ENCODE peak calls at places on chromosomes 12 and 14, in eight cellular contexts. A is Peyer's patch, U is astrocyte of the cerebellum, P is pancreas, H is PC-9, L is choroid plexus epithelial cell, V is sigmoid colon, O is stomach. I is an unnamed sample.

GRCh38 chr14:41875113-41875512 is 268.4 kb downstream of the LRFN5 start:
- DNase-seq in A (no peak), U (no peak), P (no peak), H (no peak), L (no peak), V (no peak), O (no peak), I (no peak)

GRCh38 chr12:66132408-66132807 is 1.9 kb upstream of the LLPH start:
- DNase-seq in A (no peak), U (peak; percentile 18), P (no peak), H (peak; percentile 51), L (peak; percentile 95), V (no peak), O (no peak), I (peak; percentile 28)

GRCh38 chr12:102334765-102335164 is 137.1 kb upstream of the PMCH start:
- DNase-seq in A (no peak), U (no peak), P (no peak), H (no peak), L (no peak), V (no peak), O (no peak), I (no peak)

GRCh38 chr14:59328410-59328809 is 136.8 kb downstream of the GPR135 start:
- DNase-seq in A (no peak), U (no peak), P (no peak), H (peak; percentile 48), L (no peak), V (no peak), O (no peak), I (no peak)

GRCh38 chr12:29782285-29782820 is 1.4 kb downstream of the TMTC1 start:
- DNase-seq in A (no peak), U (peak; percentile 48), P (no peak), H (peak; percentile 75), L (peak; percentile 85), V (no peak), O (no peak), I (peak; percentile 37)

GRCh38 chr14:101120636-101121398 is 217.3 kb upstream of the RTL1 start:
- DNase-seq in A (peak; percentile 65), U (peak; percentile 13), P (peak; percentile 51), H (no peak), L (peak; percentile 37), V (peak; percentile 68), O (peak; percentile 26), I (no peak)

GRCh38 chr12:29733060-29733459 is 50.7 kb downstream of the TMTC1 start:
- DNase-seq in A (no peak), U (no peak), P (no peak), H (no peak), L (no peak), V (no peak), O (no peak), I (no peak)

GRCh38 chr12:12909995-12910391 is 18.6 kb downstream of the GPRC5A start:
- DNase-seq in A (peak; percentile 46), U (no peak), P (no peak), H (peak; percentile 35), L (peak; percentile 72), V (no peak), O (no peak), I (no peak)

GRCh38 chr12:29066061-29066588 is 83.0 kb upstream of the FAR2 start:
- DNase-seq in A (no peak), U (peak; percentile 55), P (no peak), H (no peak), L (peak; percentile 76), V (peak; percentile 70), O (no peak), I (no peak)

GRCh38 chr12:37547611-37548010 is 769.0 kb upstream of the ALG10B start:
- DNase-seq in A (no peak), U (no peak), P (no peak), H (no peak), L (no peak), V (no peak), O (no peak), I (no peak)

GRCh38 chr12:28578833-28579252 is 388.6 kb downstream of the CCDC91 start:
- DNase-seq in A (no peak), U (no peak), P (no peak), H (no peak), L (peak; percentile 68), V (no peak), O (no peak), I (no peak)

GRCh38 chr14:69373104-69373503 is 25.0 kb downstream of the ERH start:
- DNase-seq in A (no peak), U (no peak), P (no peak), H (no peak), L (no peak), V (no peak), O (no peak), I (no peak)

GRCh38 chr12:114443607-114444421 is 37.9 kb upstream of the TBX5 start:
- DNase-seq in A (no peak), U (no peak), P (no peak), H (no peak), L (no peak), V (no peak), O (no peak), I (no peak)

GRCh38 chr14:73209943-73210342 is 27.4 kb upstream of the PAPLN start:
- DNase-seq in A (no peak), U (peak; percentile 36), P (no peak), H (no peak), L (peak; percentile 84), V (no peak), O (no peak), I (no peak)

GRCh38 chr12:106907411-106907810 is 48.3 kb upstream of the TMEM263 start:
- DNase-seq in A (no peak), U (no peak), P (no peak), H (no peak), L (no peak), V (no peak), O (no peak), I (no peak)

GRCh38 chr12:103729499-103729898 is 111.5 kb downstream of the NT5DC3 start:
- DNase-seq in A (no peak), U (no peak), P (no peak), H (no peak), L (no peak), V (no peak), O (no peak), I (no peak)

GRCh38 chr12:103734847-103735246 is 106.2 kb downstream of the NT5DC3 start:
- DNase-seq in A (no peak), U (no peak), P (no peak), H (no peak), L (no peak), V (no peak), O (no peak), I (no peak)

GRCh38 chr12:103728323-103728722 is 112.7 kb downstream of the NT5DC3 start:
- DNase-seq in A (no peak), U (no peak), P (no peak), H (no peak), L (peak; percentile 40), V (no peak), O (no peak), I (peak; percentile 35)

GRCh38 chr12:103735291-103735690 is 105.7 kb downstream of the NT5DC3 start:
- DNase-seq in A (no peak), U (no peak), P (no peak), H (no peak), L (no peak), V (no peak), O (no peak), I (no peak)

DNA sequence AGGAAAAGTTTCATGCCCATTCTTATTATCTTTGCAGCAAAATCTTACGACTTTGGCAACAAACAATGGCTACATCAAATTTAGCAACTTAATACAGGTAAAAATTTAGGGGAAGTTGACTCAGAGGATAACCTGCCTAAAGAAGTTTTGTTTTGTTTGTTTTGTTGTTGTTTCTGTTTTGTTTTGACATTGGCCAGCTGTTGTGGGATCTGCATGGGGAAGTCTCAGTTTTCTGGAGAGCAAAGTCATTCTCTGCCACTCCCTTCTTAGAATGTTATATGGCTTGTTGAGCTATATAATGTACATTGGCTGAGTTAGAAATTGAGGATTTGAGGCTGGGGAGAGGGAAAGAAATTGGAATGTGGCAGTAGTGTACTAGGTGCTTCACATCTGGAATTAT is 109.5 kb downstream of the NT5DC3 start:
- DNase-seq in A (no peak), U (no peak), P (no peak), H (no peak), L (no peak), V (no peak), O (no peak), I (no peak)
- TF ChIP-seq CTCF in A (no peak), U (no peak), P (no peak), H (no peak), L (no peak), V (no peak), O (no peak), I (no peak)

GRCh38 chr12:92206596-92206995 is 61.0 kb upstream of the BTG1 start:
- DNase-seq in A (no peak), U (no peak), P (no peak), H (no peak), L (no peak), V (no peak), O (no peak), I (no peak)
- H3K4me3 ChIP-seq in A (no peak overlapping the region), U (no peak overlapping the region), P (no peak overlapping the region), H (no peak overlapping the region), L (no peak overlapping the region), V (no peak overlapping the region), O (no peak overlapping the region), I (no peak overlapping the region)

DNA sequence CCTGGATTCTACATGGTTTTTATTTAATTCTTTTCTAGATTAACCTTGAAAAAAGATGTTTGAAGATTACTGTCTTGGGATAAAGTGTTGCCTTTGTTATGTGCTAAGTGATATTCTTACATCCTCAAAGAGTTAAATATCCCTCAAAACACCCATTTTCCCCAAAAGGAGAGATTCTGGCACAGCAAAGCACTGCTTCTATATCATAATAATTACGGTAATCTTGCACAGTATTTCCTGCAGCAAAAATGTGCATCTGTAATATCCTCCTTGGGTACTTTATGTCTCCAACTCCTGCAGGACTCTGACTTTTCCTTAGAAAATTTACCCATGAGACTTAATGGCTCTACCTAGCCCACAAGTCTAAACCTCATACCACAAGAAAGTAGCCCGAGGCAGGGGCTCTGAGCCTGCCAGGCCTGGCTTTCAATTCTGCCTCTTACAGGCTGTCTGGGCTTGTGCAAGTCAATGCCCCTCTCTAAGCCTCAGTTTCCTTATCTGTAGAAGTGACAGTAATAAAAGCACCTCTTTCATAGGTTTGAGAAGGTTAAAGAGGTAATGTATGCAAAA is 45.8 kb downstream of the SVOP start:
- DNase-seq in A (no peak), U (no peak), P (no peak), H (no peak), L (peak; percentile 33), V (no peak), O (no peak), I (no peak)
- TF ChIP-seq CTCF in A (no peak), U (no peak), P (no peak), H (no peak), L (no peak), V (no peak), O (no peak), I (no peak)

DNA sequence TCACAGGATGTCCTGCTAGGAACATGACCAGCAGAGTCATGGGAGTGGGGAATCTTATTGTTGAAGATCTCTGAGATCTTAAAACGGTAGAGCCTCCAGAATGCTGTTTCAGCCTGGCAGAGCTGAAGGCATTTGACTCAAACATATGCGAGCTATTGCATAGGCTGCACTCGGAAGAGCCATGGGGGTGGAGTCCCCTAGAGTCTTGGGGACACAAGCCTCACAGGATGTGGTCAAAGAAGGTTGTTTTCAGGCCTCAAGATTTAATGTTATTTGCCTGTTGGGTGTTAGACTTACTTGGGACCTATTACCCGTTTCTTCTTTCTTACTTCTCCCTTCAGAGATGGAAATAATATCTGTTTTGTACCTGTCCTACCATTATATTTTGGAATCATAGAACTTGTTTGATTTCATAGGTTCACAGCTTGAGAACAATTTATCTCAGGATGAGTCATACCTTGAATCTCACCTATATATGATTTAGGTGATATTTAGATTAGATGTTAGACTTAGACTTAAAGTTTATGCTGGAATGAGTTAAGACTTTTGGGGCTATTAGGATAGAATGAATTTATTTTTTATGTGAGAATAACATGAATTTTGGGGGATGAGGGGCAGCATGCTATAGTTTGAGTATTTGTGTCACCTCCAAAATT is 172.2 kb upstream of the ATP2B1 start:
- DNase-seq in A (peak; percentile 82), U (no peak), P (no peak), H (no peak), L (no peak), V (no peak), O (no peak), I (no peak)
- H3K4me3 ChIP-seq in A (no peak overlapping the region), U (no peak overlapping the region), P (no peak overlapping the region), H (no peak overlapping the region), L (no peak overlapping the region), V (no peak overlapping the region), O (no peak overlapping the region), I (no peak overlapping the region)